ENCODE peak calls at places on chromosomes 5 and 9, in seven cellular contexts. O is right lobe of liver; C is cardiac muscle cell; F is CD8-positive, alpha-beta memory T cell; N is HCT116; L is mesenchymal stem cell; W is cardiac fibroblast. E is an unnamed sample.

GRCh38 chr5:370959-371810 is 49.7 kb downstream of the AHRR start:
- DNase-seq in C (no peak), O (peak), W (no peak), N (no peak), L (peak), F (no peak), E (peak)

GRCh38 chr5:6484446-6484845 is 35.8 kb downstream of the UBE2QL1 start:
- DNase-seq in N (no peak), O (no peak), F (no peak), C (no peak), W (no peak), L (no peak), E (no peak)

GRCh38 chr5:167652690-167653089 is 638.8 kb upstream of the WWC1 start:
- DNase-seq in F (no peak), N (no peak), C (no peak), W (no peak), L (no peak), O (no peak), E (no peak)

GRCh38 chr9:108994695-108995094 is 18.6 kb downstream of the CTNNAL1 start:
- DNase-seq in C (peak), O (peak), N (no peak), F (no peak), L (no peak), W (peak), E (peak)

GRCh38 chr9:112777914-112778313 is 27.4 kb downstream of the SNX30 start:
- DNase-seq in F (no peak), W (no peak), O (peak), L (no peak), C (no peak), N (no peak), E (no peak)

GRCh38 chr5:9421823-9422354 is 124.0 kb downstream of the SEMA5A start:
- DNase-seq in W (peak), O (no peak), F (no peak), L (no peak), N (no peak), C (no peak), E (no peak)

GRCh38 chr9:70525553-70525952 is 111.1 kb upstream of the KLF9 start:
- DNase-seq in F (no peak), N (no peak), L (no peak), O (no peak), C (no peak), W (peak), E (no peak)

GRCh38 chr9:37097294-37097693 is 23.1 kb upstream of the ZCCHC7 start:
- DNase-seq in O (no peak), F (no peak), W (no peak), C (no peak), N (no peak), L (no peak), E (no peak)

GRCh38 chr5:135508496-135509005 is 27.2 kb downstream of the NEUROG1 start:
- DNase-seq in W (no peak), N (no peak), O (no peak), L (no peak), C (peak), F (no peak), E (no peak)

GRCh38 chr5:72572236-72572765 is 65.1 kb upstream of the ZNF366 start:
- DNase-seq in F (no peak), N (no peak), O (no peak), C (no peak), L (no peak), W (no peak), E (no peak)

GRCh38 chr5:34848230-34848629 is 9.3 kb downstream of the TTC23L start:
- DNase-seq in W (no peak), F (no peak), C (no peak), N (no peak), L (no peak), O (no peak), E (no peak)

GRCh38 chr9:111691686-111692329 is 30.4 kb downstream of the GNG10 start:
- DNase-seq in O (no peak), C (peak), F (no peak), L (peak), W (peak), N (peak), E (no peak)

GRCh38 chr9:35713578-35713977 is 18.4 kb downstream of the TLN1 start:
- DNase-seq in N (no peak), F (no peak), L (no peak), C (no peak), O (no peak), W (no peak), E (no peak)

GRCh38 chr5:174617910-174618309 is 106.5 kb upstream of the MSX2 start:
- DNase-seq in N (no peak), F (no peak), L (no peak), O (no peak), W (no peak), C (peak), E (no peak)

GRCh38 chr9:4987996-4988421 is 2.9 kb downstream of the JAK2 start:
- DNase-seq in F (peak), L (peak), N (peak), W (peak), C (peak), O (peak), E (no peak)

GRCh38 chr9:81665514-81665838 is 23.9 kb downstream of the TLE1 start:
- DNase-seq in W (peak), O (no peak), L (peak), N (no peak), C (no peak), F (no peak), E (no peak)

GRCh38 chr5:172951381-172952033 is 7.7 kb upstream of the RPL26L1 start:
- DNase-seq in O (no peak), N (no peak), W (no peak), L (no peak), C (no peak), F (no peak), E (no peak)

GRCh38 chr9:126722922-126723806 is 81.7 kb upstream of the ZBTB43 start:
- DNase-seq in C (peak), W (peak), L (peak), F (peak), O (no peak), N (no peak), E (peak)

GRCh38 chr5:57117601-57118000 is 56.3 kb upstream of the GPBP1 start:
- DNase-seq in L (no peak), N (no peak), W (no peak), F (peak), C (no peak), O (no peak), E (no peak)

GRCh38 chr5:54062958-54063357 is 247.4 kb downstream of the ARL15 start:
- DNase-seq in F (no peak), C (no peak), L (peak), W (peak), O (no peak), N (no peak), E (no peak)

GRCh38 chr5:10564838-10565784 is 1.2 kb downstream of the ANKRD33B start:
- DNase-seq in W (no peak), L (peak), F (no peak), C (peak), N (no peak), O (no peak), E (no peak)

GRCh38 chr5:142671801-142672200 is 14.1 kb downstream of the FGF1 start:
- DNase-seq in C (no peak), L (peak), N (no peak), W (peak), O (no peak), F (no peak), E (no peak)

GRCh38 chr5:172267943-172268342 is 15.6 kb downstream of the UBTD2 start:
- DNase-seq in O (no peak), W (no peak), L (no peak), C (no peak), N (no peak), F (no peak), E (no peak)

DNA sequence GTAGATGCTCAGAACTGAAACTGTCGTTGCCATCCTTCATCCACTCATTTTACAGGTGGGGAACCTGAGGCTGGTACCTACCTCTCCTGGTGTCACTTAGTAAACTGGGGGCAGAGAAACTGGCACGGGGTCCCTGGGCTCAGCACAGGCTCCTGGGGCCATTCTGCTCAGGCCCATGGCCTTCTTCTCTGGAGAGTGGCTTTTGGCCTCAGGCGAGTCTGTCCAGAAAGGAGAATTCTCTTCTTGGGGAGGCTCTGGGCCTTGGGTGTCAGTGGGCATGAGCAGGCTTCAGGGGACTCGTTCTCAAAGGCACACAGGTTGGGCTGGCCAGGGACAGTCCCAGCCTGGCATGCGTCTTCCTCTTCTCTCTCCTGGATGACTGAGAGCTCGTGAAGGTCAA is 24.6 kb downstream of the COL5A1 start:
- DNase-seq in O (no peak), C (no peak), W (no peak), L (no peak), F (no peak), N (no peak), E (peak)
- H3K4me3 ChIP-seq in O (no peak), C (no peak), W (no peak), L (no peak), F (no peak), N (no peak), E (no peak)

GRCh38 chr5:13830536-13830935 is 114.0 kb downstream of the DNAH5 start:
- DNase-seq in O (no peak), C (no peak), L (no peak), W (no peak), F (no peak), N (no peak), E (no peak)

GRCh38 chr5:13833440-13833839 is 111.0 kb downstream of the DNAH5 start:
- DNase-seq in L (no peak), O (no peak), F (no peak), N (no peak), C (peak), W (no peak), E (no peak)

DNA sequence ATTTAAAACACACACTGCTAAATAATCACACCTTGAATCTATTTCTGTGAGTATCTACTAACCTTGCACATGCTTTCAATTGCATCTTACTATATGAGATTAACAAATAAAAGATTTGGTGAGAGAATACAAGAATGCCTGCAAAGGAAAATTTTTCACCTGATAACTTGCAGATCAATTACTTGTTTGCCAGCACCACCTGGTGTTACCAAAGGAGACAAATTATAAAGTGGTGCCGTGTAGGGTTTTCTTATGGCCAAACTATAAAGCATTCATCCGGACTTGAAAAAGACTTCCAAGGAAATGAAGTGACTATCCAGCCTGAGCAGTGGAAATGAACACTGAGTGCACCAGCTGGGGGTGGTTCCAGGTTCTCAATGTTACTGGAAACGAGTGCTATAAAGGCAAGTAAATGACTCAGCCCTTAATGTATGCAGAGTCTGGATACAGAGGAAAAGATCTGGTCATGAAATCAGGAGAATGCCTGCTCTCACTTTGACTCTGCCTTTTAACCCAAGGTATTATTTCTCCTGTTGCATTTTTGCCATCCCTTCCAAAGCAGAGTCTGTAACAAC is 113.2 kb downstream of the DNAH5 start:
- DNase-seq in N (no peak), O (no peak), L (peak), F (no peak), C (no peak), W (no peak), E (no peak)
- H3K4me3 ChIP-seq in N (no peak), O (no peak), L (no peak), F (no peak), C (no peak), W (no peak), E (no peak)

GRCh38 chr5:96433066-96433447 is at the start of gene PCSK1:
- DNase-seq in F (no peak), L (no peak), C (no peak), O (no peak), N (no peak), W (no peak), E (no peak)
- H3K4me3 ChIP-seq in F (no peak), L (no peak), C (no peak), O (no peak), N (no peak), W (no peak), E (no peak)

GRCh38 chr9:124084087-124084486 is 72.5 kb downstream of the LHX2 start:
- DNase-seq in W (no peak), F (no peak), C (no peak), L (no peak), N (no peak), O (no peak), E (no peak)
- H3K4me3 ChIP-seq in W (no peak), F (no peak), C (no peak), L (no peak), N (no peak), O (no peak), E (no peak)

GRCh38 chr5:76787237-76787636 is 31.6 kb upstream of the F2RL1 start:
- DNase-seq in N (no peak), C (peak), L (peak), O (peak), F (no peak), W (peak), E (peak)

GRCh38 chr5:76791461-76791860 is 27.4 kb upstream of the F2RL1 start:
- DNase-seq in N (no peak), C (no peak), O (no peak), L (no peak), F (no peak), W (peak), E (no peak)

GRCh38 chr5:76789991-76790571 is 28.7 kb upstream of the F2RL1 start:
- DNase-seq in C (no peak), L (no peak), N (no peak), O (no peak), W (peak), F (no peak), E (no peak)

GRCh38 chr5:76788362-76788761 is 30.5 kb upstream of the F2RL1 start:
- DNase-seq in C (no peak), N (no peak), L (no peak), O (peak), W (peak), F (no peak), E (peak)

GRCh38 chr5:76790632-76791290 is 28.1 kb upstream of the F2RL1 start:
- DNase-seq in L (peak), W (peak), F (no peak), C (no peak), O (no peak), N (peak), E (peak)
- H3K4me3 ChIP-seq in L (no peak), W (no peak), F (no peak), C (no peak), O (no peak), N (no peak), E (no peak)

DNA sequence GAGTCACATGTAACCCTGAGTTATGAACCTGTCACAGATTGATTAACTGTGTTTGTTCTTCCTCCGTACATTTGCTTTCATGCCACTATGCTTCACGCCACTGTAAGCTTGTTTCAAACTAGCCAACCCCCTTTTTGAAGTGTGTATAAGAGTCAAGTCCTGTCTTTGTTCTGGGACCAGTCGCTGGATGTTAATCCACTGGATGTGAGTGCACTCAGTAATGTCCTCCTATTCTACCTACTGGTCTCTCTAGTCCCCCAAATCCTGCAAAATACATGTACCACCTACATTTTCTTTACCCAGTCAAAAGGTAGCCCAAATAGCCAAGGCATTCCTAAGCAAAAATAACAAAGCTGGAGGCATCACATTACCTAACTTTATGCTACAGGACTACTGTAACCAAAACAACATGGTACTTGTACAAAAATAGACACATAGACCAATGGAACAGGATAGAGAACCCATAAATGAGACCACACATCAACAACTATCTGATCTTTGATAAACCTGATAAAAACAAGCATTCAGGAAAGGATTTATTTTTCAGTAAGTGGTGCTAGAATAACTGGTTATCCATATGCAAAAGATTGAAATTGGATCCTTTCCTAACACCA is 1139.1 kb upstream of the SEMA6A start:
- DNase-seq in W (peak), C (no peak), O (no peak), L (peak), F (no peak), N (peak), E (no peak)
- H3K4me3 ChIP-seq in W (no peak), C (no peak), O (no peak), L (no peak), F (no peak), N (no peak), E (no peak)